ENCODE peak calls at places on chromosomes 4 and X, in four cellular contexts. One of them, this sample, is unnamed.

GRCh38 chr4:8385611-8386010 is 54.9 kb downstream of the ACOX3 start:
- DNase-seq in H9: no peak
- DNase-seq in foreskin fibroblast: peak
- DNase-seq in Caco-2: no peak
- DNase-seq in this sample: no peak

GRCh38 chrX:115399306-115399705 is 109.8 kb downstream of the LUZP4 start:
- DNase-seq in H9: no peak
- DNase-seq in Caco-2: no peak
- DNase-seq in foreskin fibroblast: no peak
- DNase-seq in this sample: no peak

GRCh38 chrX:48683411-48683982 is at the start of gene WAS:
- DNase-seq in foreskin fibroblast: no peak
- DNase-seq in Caco-2: no peak
- DNase-seq in H9: no peak
- DNase-seq in this sample: peak

GRCh38 chrX:154542723-154543424 is 3.8 kb downstream of the G6PD start:
- DNase-seq in H9: no peak
- DNase-seq in Caco-2: no peak
- DNase-seq in foreskin fibroblast: no peak
- DNase-seq in this sample: no peak

GRCh38 chrX:134764202-134764785 is 106.0 kb upstream of the PLAC1 start:
- DNase-seq in foreskin fibroblast: peak
- DNase-seq in H9: no peak
- DNase-seq in Caco-2: peak
- DNase-seq in this sample: no peak

GRCh38 chr4:167469436-167469835 is 235.1 kb upstream of the SPOCK3 start:
- DNase-seq in Caco-2: no peak
- DNase-seq in H9: no peak
- DNase-seq in foreskin fibroblast: no peak
- DNase-seq in this sample: no peak

GRCh38 chrX:63250253-63250868 is 100.8 kb downstream of the SPIN4 start:
- DNase-seq in H9: peak
- DNase-seq in Caco-2: peak
- DNase-seq in foreskin fibroblast: peak
- DNase-seq in this sample: no peak

GRCh38 chr4:6177587-6178197 is 22.7 kb downstream of the JAKMIP1 start:
- DNase-seq in H9: no peak
- DNase-seq in Caco-2: no peak
- DNase-seq in foreskin fibroblast: no peak
- DNase-seq in this sample: peak

GRCh38 chr4:41120297-41121217 is 93.8 kb downstream of the APBB2 start:
- DNase-seq in H9: no peak
- DNase-seq in Caco-2: no peak
- DNase-seq in foreskin fibroblast: peak
- DNase-seq in this sample: no peak

GRCh38 chr4:147407261-147408045 is 73.4 kb upstream of the EDNRA start:
- DNase-seq in foreskin fibroblast: no peak
- DNase-seq in Caco-2: peak
- DNase-seq in H9: peak
- DNase-seq in this sample: no peak

GRCh38 chr4:6561173-6561516 is 13.8 kb upstream of the MAN2B2 start:
- DNase-seq in foreskin fibroblast: peak
- DNase-seq in H9: no peak
- DNase-seq in Caco-2: no peak
- DNase-seq in this sample: no peak

GRCh38 chr4:145481164-145481941 is at the start of gene SMAD1:
- DNase-seq in Caco-2: peak
- DNase-seq in H9: peak
- DNase-seq in foreskin fibroblast: peak
- DNase-seq in this sample: peak

GRCh38 chrX:7606253-7606652 is 236.7 kb upstream of the VCX start:
- DNase-seq in Caco-2: no peak
- DNase-seq in H9: no peak
- DNase-seq in foreskin fibroblast: no peak
- DNase-seq in this sample: no peak

GRCh38 chr4:156832886-156833285 is 138.7 kb downstream of the PDGFC start:
- DNase-seq in Caco-2: no peak
- DNase-seq in H9: no peak
- DNase-seq in foreskin fibroblast: peak
- DNase-seq in this sample: no peak

GRCh38 chrX:115013705-115014104 is 3.7 kb downstream of the IL13RA2 start:
- DNase-seq in H9: no peak
- DNase-seq in foreskin fibroblast: peak
- DNase-seq in Caco-2: no peak
- DNase-seq in this sample: no peak

GRCh38 chr4:95183656-95184408 is 364.9 kb downstream of the UNC5C start:
- DNase-seq in H9: no peak
- DNase-seq in foreskin fibroblast: no peak
- DNase-seq in Caco-2: no peak
- DNase-seq in this sample: no peak

GRCh38 chr4:26412381-26413372 is 77.6 kb downstream of the CCKAR start:
- DNase-seq in H9: no peak
- DNase-seq in foreskin fibroblast: no peak
- DNase-seq in Caco-2: no peak
- DNase-seq in this sample: no peak

GRCh38 chr4:17662694-17663093 is 48.3 kb downstream of the MED28 start:
- DNase-seq in Caco-2: no peak
- DNase-seq in foreskin fibroblast: peak
- DNase-seq in H9: no peak
- DNase-seq in this sample: no peak

GRCh38 chr4:5780831-5781480 is 70.0 kb downstream of the EVC start:
- DNase-seq in foreskin fibroblast: peak
- DNase-seq in H9: peak
- DNase-seq in Caco-2: no peak
- DNase-seq in this sample: no peak

DNA sequence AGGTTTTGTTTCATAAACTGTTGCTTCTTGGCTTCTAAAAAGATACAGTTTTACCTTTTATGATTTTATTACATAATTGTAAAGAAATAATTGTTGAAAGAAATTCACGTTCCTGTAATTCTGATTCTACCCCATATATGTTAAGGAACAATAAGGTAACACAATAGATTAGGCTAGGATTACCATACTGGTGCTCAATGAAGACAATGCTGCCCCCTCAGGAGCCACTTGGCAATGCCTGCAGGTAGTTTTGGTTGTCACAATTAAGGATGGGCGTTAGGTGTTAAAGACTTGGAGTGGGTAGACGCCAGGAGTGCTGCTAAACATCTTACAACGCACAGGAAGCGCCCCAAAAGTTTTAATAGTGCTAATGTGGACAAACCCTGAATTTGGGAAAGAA is 133.2 kb downstream of the NLGN4X start:
- DNase-seq in H9: peak
- DNase-seq in Caco-2: peak
- DNase-seq in foreskin fibroblast: no peak
- DNase-seq in this sample: no peak
- TF ChIP-seq CTCF in H9: peak
- TF ChIP-seq CTCF in Caco-2: peak
- TF ChIP-seq CTCF in foreskin fibroblast: no peak
- TF ChIP-seq CTCF in this sample: no peak

GRCh38 chrX:39730671-39731389 is 366.9 kb downstream of the BCOR start:
- DNase-seq in Caco-2: peak
- DNase-seq in H9: peak
- DNase-seq in foreskin fibroblast: peak
- DNase-seq in this sample: peak
- TF ChIP-seq CTCF in Caco-2: peak
- TF ChIP-seq CTCF in H9: peak
- TF ChIP-seq CTCF in foreskin fibroblast: peak
- TF ChIP-seq CTCF in this sample: no peak

GRCh38 chr4:158170691-158171455 is 2.0 kb downstream of the GASK1B start:
- DNase-seq in H9: peak
- DNase-seq in Caco-2: peak
- DNase-seq in foreskin fibroblast: peak
- DNase-seq in this sample: no peak
- TF ChIP-seq CTCF in H9: peak
- TF ChIP-seq CTCF in Caco-2: peak
- TF ChIP-seq CTCF in foreskin fibroblast: peak
- TF ChIP-seq CTCF in this sample: no peak

GRCh38 chrX:118644378-118644777 is 83.0 kb upstream of the IL13RA1 start:
- DNase-seq in foreskin fibroblast: peak
- DNase-seq in H9: no peak
- DNase-seq in Caco-2: peak
- DNase-seq in this sample: no peak
- TF ChIP-seq CTCF in foreskin fibroblast: no peak
- TF ChIP-seq CTCF in H9: peak
- TF ChIP-seq CTCF in Caco-2: peak
- TF ChIP-seq CTCF in this sample: no peak

DNA sequence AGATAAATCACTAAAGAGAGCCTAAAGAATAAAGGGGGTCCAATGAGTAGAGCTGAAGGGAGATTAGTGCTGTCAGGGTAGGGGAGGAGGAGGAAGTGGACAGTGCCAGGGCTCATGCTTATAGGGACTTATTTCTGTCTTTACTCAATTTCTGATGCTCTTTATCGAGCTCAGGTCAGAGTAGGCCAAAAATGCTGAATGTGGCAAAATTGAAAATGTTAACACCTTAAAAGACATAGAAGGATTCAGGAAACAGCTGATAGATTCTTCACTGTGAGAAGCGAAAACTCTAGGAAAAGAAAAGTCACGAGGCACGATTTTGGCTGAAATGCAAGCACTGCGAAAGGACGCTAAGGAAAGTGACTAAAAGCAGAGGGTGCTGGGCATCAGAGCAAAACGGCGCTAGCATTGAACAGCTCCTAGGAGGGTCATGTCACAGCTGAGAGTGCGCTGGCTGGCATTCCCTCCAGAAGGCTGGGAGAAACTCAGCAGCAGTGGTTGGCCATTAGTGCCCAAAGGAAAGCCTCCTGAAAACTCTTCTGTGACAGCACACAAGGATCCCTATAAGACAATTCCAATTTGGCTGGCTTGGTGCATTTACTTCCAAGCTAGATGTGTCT is 150.9 kb downstream of the HS6ST2 start:
- DNase-seq in Caco-2: no peak
- DNase-seq in H9: no peak
- DNase-seq in foreskin fibroblast: no peak
- DNase-seq in this sample: no peak
- TF ChIP-seq CTCF in Caco-2: no peak
- TF ChIP-seq CTCF in H9: no peak
- TF ChIP-seq CTCF in foreskin fibroblast: no peak
- TF ChIP-seq CTCF in this sample: no peak

GRCh38 chr4:129526812-129527211 is 430.9 kb downstream of the C4orf33 start:
- DNase-seq in H9: no peak
- DNase-seq in foreskin fibroblast: no peak
- DNase-seq in Caco-2: no peak
- DNase-seq in this sample: no peak
- TF ChIP-seq CTCF in H9: peak
- TF ChIP-seq CTCF in foreskin fibroblast: no peak
- TF ChIP-seq CTCF in Caco-2: peak
- TF ChIP-seq CTCF in this sample: no peak

DNA sequence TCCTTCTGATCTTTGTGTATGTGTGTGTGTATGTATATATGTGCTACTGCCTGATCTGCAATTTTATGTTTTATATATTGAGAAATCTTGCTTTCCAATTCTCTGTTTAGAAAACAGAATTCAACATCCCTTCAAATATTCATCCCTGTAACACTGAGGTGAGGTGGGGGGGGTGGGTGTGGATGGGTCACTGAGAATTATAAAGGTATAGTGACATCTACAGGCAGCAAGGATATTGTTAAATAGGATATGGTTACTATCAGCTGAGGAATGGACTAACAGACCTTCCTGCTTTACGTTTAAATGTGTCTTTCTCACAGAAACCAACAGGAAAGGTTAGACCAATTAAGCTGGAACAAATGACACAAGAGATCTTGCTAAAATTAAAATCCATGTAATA is 19.0 kb upstream of the MAGEB2 start:
- DNase-seq in H9: no peak
- DNase-seq in foreskin fibroblast: no peak
- DNase-seq in Caco-2: no peak
- DNase-seq in this sample: no peak
- TF ChIP-seq CTCF in H9: peak
- TF ChIP-seq CTCF in foreskin fibroblast: no peak
- TF ChIP-seq CTCF in Caco-2: no peak
- TF ChIP-seq CTCF in this sample: no peak

DNA sequence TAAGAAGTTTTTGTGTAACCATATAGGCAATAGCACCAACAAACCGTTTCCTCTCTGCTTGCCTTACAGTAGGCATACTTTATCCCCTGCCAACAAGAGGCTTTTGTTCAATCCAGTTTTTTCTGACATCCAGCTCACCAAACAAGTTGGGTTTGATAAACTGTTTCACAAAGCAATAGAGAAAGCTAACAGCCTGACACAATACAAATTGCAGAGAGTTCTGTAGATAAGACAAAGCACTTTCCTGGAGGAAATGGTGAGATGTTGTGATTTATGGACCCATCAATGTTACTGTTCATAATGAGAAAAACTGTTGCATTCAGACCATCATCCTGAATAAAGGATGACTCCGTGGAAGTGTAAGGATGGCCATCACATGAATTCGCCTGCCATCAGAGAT is 53.8 kb downstream of the PACRGL start:
- DNase-seq in Caco-2: no peak
- DNase-seq in H9: no peak
- DNase-seq in foreskin fibroblast: no peak
- DNase-seq in this sample: no peak
- TF ChIP-seq CTCF in Caco-2: no peak
- TF ChIP-seq CTCF in H9: no peak
- TF ChIP-seq CTCF in foreskin fibroblast: no peak
- TF ChIP-seq CTCF in this sample: no peak